ENCODE peak calls at places on chromosome 14, in five cellular contexts. H is retinal pigment epithelial cell, Q is K562, I is cardiac fibroblast, K is lung. G is an unnamed sample.
A peak's percentile ranks its signal among the peaks of the same experiment; 100 is the strongest.

GRCh38 chr14:22887260-22887989 is 4.4 kb downstream of the REM2 start:
- DNase-seq in Q (peak; percentile 49), K (peak; percentile 73), I (peak; percentile 83), H (peak; percentile 88), G (peak; percentile 90)

GRCh38 chr14:94485944-94486841 is 10.2 kb upstream of the SERPINA9 start:
- DNase-seq in I (peak; percentile 57), H (no peak), K (no peak), Q (peak; percentile 71), G (peak; percentile 70)

GRCh38 chr14:77347746-77348145 is 26.9 kb downstream of the GSTZ1 start:
- DNase-seq in Q (no peak), H (no peak), K (no peak), I (no peak), G (no peak)

GRCh38 chr14:34113051-34113511 is 162.2 kb upstream of the EGLN3 start:
- DNase-seq in K (no peak), I (peak; percentile 5), Q (peak; percentile 9), H (peak; percentile 71), G (no peak)

GRCh38 chr14:54564071-54564798 is 2.7 kb upstream of the SAMD4A start:
- DNase-seq in Q (peak; percentile 13), K (no peak), H (no peak), I (peak; percentile 72), G (peak; percentile 34)

GRCh38 chr14:95979339-95980042 is 59.7 kb upstream of the C14orf132 start:
- DNase-seq in Q (no peak), H (no peak), K (no peak), I (no peak), G (peak; percentile 1)

GRCh38 chr14:23564876-23565275 is 2.7 kb downstream of the AP1G2 start:
- DNase-seq in K (no peak), H (no peak), Q (no peak), I (no peak), G (no peak)

GRCh38 chr14:94051115-94051514 is 25.0 kb downstream of the OTUB2 start:
- DNase-seq in K (peak; percentile 27), I (peak; percentile 56), H (no peak), Q (no peak), G (peak; percentile 65)

GRCh38 chr14:68527329-68527851 is 265.5 kb downstream of the ZFP36L1 start:
- DNase-seq in I (peak; percentile 34), H (no peak), K (no peak), Q (no peak), G (no peak)

GRCh38 chr14:99892406-99892805 is 99.2 kb downstream of the EML1 start:
- DNase-seq in K (no peak), Q (no peak), I (no peak), H (no peak), G (no peak)

GRCh38 chr14:54815016-54815415 is 87.6 kb downstream of the GCH1 start:
- DNase-seq in K (peak; percentile 48), H (no peak), I (peak; percentile 43), Q (no peak), G (no peak)

GRCh38 chr14:72771561-72771960 is 122.3 kb downstream of the DPF3 start:
- DNase-seq in K (peak; percentile 16), I (no peak), H (no peak), Q (no peak), G (no peak)

GRCh38 chr14:55240526-55241178 is 30.6 kb upstream of the FBXO34 start:
- DNase-seq in H (no peak), I (peak; percentile 79), Q (no peak), K (no peak), G (no peak)

GRCh38 chr14:76872796-76873432 is 46.7 kb downstream of the LRRC74A start:
- DNase-seq in I (peak; percentile 58), H (no peak), K (peak; percentile 56), Q (peak; percentile 69), G (peak; percentile 61)

GRCh38 chr14:92906823-92907222 is 16.1 kb upstream of the CHGA start:
- DNase-seq in H (no peak), K (no peak), Q (no peak), I (no peak), G (no peak)

GRCh38 chr14:92684801-92685560 is 63.4 kb downstream of the LGMN start:
- DNase-seq in H (no peak), I (no peak), K (no peak), Q (peak; percentile 63), G (no peak)

GRCh38 chr14:59964251-59965007 is 44.5 kb downstream of the LRRC9 start:
- DNase-seq in I (peak; percentile 7), Q (no peak), H (no peak), K (no peak), G (peak; percentile 8)

GRCh38 chr14:39847852-39848251 is 415.6 kb upstream of the FBXO33 start:
- DNase-seq in H (no peak), K (no peak), Q (no peak), I (no peak), G (no peak)

GRCh38 chr14:31950760-31951637 is 126.1 kb upstream of the ARHGAP5 start:
- DNase-seq in K (no peak), H (no peak), I (peak; percentile 49), Q (peak; percentile 22), G (peak; percentile 70)

GRCh38 chr14:77026930-77027537 is 1.5 kb downstream of the IRF2BPL start:
- DNase-seq in H (no peak), I (peak; percentile 63), K (no peak), Q (peak; percentile 38), G (peak; percentile 63)

GRCh38 chr14:24077086-24077485 is 5.7 kb downstream of the CPNE6 start:
- DNase-seq in I (no peak), Q (no peak), H (no peak), K (no peak), G (no peak)

GRCh38 chr14:58249611-58250010 is 5.0 kb downstream of the PSMA3 start:
- DNase-seq in Q (no peak), H (no peak), K (no peak), I (no peak), G (no peak)

GRCh38 chr14:38199768-38200167 is 7.9 kb upstream of the SSTR1 start:
- DNase-seq in Q (no peak), K (no peak), I (peak; percentile 76), H (no peak), G (no peak)

GRCh38 chr14:69153848-69154208 is 909 bp upstream of the DCAF5 start:
- DNase-seq in Q (no peak), K (peak; percentile 33), I (peak; percentile 42), H (no peak), G (peak; percentile 45)

GRCh38 chr14:61503167-61503801 is 181.9 kb downstream of the PRKCH start:
- DNase-seq in I (no peak), H (no peak), Q (no peak), K (no peak), G (peak; percentile 81)

GRCh38 chr14:87998414-87998813 is 5.4 kb upstream of the GALC start:
- DNase-seq in I (no peak), K (no peak), H (no peak), Q (no peak), G (no peak)

GRCh38 chr14:105095236-105095805 is 30.1 kb upstream of the GPR132 start:
- DNase-seq in K (no peak), Q (no peak), I (no peak), H (no peak), G (no peak)

GRCh38 chr14:59944909-59945308 is 25.0 kb downstream of the LRRC9 start:
- DNase-seq in H (no peak), Q (no peak), K (no peak), I (no peak), G (no peak)

GRCh38 chr14:96105089-96105920 is 66.1 kb downstream of the C14orf132 start:
- DNase-seq in H (no peak), Q (no peak), K (no peak), I (no peak), G (no peak)

GRCh38 chr14:63421226-63421625 is 102.5 kb upstream of the GPHB5 start:
- DNase-seq in K (no peak), Q (no peak), I (no peak), H (no peak), G (no peak)

DNA sequence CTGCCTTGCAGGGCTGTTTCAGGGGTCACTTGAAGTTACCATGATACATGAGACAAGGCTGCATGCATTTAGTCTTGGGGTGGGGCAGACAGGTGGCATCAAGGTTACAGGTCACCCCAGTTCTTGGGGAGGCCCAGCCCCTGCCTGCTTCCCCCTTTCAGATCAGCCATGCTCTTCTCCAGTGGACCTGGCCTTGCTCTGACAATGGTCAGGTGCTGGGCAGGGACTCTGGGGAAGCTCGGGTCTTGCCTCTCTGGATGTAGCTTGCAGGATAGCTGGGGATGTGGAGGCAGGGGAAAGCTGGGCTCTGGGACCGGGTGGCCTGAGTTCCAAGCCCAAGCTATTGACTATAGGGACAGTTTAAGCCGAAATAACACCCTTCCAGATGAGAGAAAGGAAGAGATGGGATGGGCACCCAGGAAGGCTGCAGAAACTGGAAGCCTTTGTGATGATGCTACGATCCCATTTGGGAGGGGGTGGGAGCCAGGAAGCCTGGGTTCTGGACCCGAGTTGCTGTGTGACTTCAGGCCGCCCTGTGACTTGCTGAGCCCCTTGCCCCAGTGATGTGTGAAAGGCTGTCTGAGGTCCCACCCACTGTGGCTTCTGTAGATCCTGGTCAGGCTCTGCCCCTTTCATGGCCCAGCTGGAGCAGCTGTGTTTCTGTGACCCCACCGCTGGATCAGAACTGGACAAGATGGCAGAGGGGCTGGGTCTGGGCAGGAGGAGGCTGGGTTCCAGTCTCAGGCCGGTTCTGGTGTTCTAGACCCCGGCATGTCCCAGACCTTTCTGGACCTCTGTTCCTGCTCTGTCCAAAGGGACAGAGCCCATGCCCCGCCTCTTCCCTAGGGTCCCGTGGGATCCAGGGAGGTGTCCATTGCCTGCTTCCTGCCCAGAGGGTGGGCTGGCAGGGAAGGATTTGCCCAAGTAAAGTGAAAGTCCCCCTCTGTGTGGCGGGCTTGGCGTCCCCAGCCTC is 2.1 kb downstream of the TNFAIP2 start:
- DNase-seq in I (no peak), H (no peak), Q (no peak), K (no peak), G (no peak)
- H3K4me3 ChIP-seq in I (no peak overlapping the region), H (no peak overlapping the region), Q (no peak overlapping the region), K (no peak overlapping the region), G (no peak overlapping the region)

GRCh38 chr14:45678163-45678562 is 425.2 kb upstream of the MIS18BP1 start:
- DNase-seq in K (no peak), I (peak; percentile 9), H (no peak), Q (no peak), G (no peak)
- TF ChIP-seq CTCF in K (no peak), I (no peak), H (no peak), Q (no peak), G (no peak)

GRCh38 chr14:65387628-65388027 is 24.9 kb upstream of the FUT8 start:
- DNase-seq in Q (no peak), K (no peak), H (no peak), I (no peak), G (no peak)
- H3K4me3 ChIP-seq in Q (no peak overlapping the region), K (no peak overlapping the region), H (no peak overlapping the region), I (no peak overlapping the region), G (no peak overlapping the region)

DNA sequence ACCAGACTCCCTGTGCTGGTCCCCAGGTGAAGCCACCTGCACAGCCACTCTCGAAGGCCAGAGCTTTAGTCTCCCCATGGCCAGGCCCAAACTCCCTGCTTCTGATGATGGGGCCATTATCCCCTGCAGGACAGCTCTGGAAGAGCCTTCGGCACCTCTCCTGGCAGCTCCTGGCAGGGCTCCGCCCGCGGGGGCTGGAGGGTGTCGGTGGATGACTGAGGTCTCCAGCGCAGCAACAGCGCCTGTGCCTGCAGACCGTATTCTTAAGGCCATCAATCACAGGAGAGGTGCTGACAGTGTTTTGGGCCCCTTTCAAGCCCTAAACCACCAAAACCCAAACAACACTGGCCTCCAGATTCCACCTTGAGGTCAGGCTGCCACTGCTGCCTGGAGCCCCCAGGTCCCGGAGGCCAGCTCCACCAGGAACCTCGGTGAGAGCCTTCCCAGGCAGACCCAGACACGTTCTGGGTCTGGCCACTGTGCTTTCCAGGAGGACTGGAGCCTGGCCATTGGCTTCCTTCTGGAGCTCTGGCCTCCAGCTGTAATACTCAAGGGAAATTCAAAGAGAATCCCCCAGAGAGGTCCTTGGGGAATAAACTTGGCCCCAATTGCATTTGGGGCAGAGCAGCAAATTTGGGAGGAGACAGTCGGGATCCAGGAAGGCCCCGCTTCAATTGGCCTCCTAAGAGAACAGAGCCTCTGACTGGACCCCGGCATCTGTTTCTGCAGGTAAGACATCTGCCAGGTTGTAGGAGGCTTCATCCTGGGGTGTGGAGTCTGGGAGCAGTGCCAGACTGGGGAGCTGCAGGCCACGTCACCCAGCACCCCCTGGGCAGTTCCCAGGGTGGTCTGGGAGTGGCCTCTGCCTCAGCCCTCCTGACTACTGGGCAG is 210.6 kb upstream of the RTL1 start:
- DNase-seq in K (peak; percentile 21), I (no peak), Q (no peak), H (no peak), G (no peak)
- TF ChIP-seq CTCF in K (no peak), I (no peak), Q (no peak), H (no peak), G (no peak)